ENCODE peak calls at places on chromosomes 3 and 15, in nine cellular contexts. K is ascending aorta, L is HFFc6, U is neural crest cell, W is AG09309, M is Peyer's patch, A is glutamatergic neuron, E is activated B cell treated with CpG ODN at 0.5 μM for 24 hours, F is GM13977. V is an unnamed sample.
A peak's percentile ranks its signal among the peaks of the same experiment; 100 is the strongest.

GRCh38 chr3:15682766-15683165 is 81.2 kb downstream of the BTD start:
- DNase-seq in L (peak; percentile 32), F (no peak), M (no peak), K (no peak), U (no peak), W (peak; percentile 23), A (no peak), E (no peak), V (no peak)

GRCh38 chr3:113035387-113035982 is 44.7 kb downstream of the GTPBP8 start:
- DNase-seq in E (no peak), W (no peak), A (no peak), M (no peak), U (peak; percentile 62), K (no peak), F (peak; percentile 67), L (peak; percentile 51), V (peak; percentile 50)

GRCh38 chr3:122902326-122902725 is 107.5 kb downstream of the SLC49A4 start:
- DNase-seq in M (no peak), E (no peak), W (no peak), U (no peak), L (no peak), F (no peak), K (no peak), A (no peak), V (no peak)

GRCh38 chr3:79002465-79003372 is 765.1 kb downstream of the ROBO1 start:
- DNase-seq in K (no peak), E (no peak), U (no peak), W (no peak), L (no peak), F (no peak), A (no peak), M (no peak), V (no peak)

GRCh38 chr15:43939070-43939469 is 112.3 kb downstream of the WDR76 start:
- DNase-seq in W (no peak), L (no peak), M (no peak), A (no peak), U (no peak), E (no peak), K (no peak), F (peak; percentile 27), V (peak; percentile 12)

GRCh38 chr15:57306305-57306943 is 69.9 kb upstream of the CGNL1 start:
- DNase-seq in F (peak; percentile 91), M (peak; percentile 91), W (no peak), E (peak; percentile 91), A (peak; percentile 98), K (peak; percentile 91), U (peak; percentile 93), L (peak; percentile 55), V (peak; percentile 13)

GRCh38 chr3:107994954-107995715 is 95.7 kb downstream of the CD47 start:
- DNase-seq in E (no peak), U (no peak), M (no peak), A (no peak), K (no peak), F (no peak), L (no peak), W (no peak), V (no peak)

GRCh38 chr3:166484470-166484869 is 647.2 kb upstream of the BCHE start:
- DNase-seq in L (no peak), M (no peak), U (no peak), F (no peak), K (no peak), A (no peak), E (no peak), W (no peak), V (no peak)

GRCh38 chr3:123297627-123297899 is 95.8 kb downstream of the SEC22A start:
- DNase-seq in E (no peak), A (no peak), L (no peak), M (no peak), U (no peak), K (no peak), F (no peak), W (no peak), V (no peak)

GRCh38 chr3:159619341-159619885 is 369.2 kb upstream of the IL12A start:
- DNase-seq in L (peak; percentile 78), K (no peak), E (no peak), M (no peak), W (no peak), A (no peak), F (no peak), U (no peak), V (no peak)

GRCh38 chr15:37981781-37982180 is 47.3 kb downstream of the TMCO5A start:
- DNase-seq in K (no peak), U (no peak), L (peak; percentile 55), W (peak; percentile 13), A (no peak), F (no peak), E (no peak), M (no peak), V (peak; percentile 39)

GRCh38 chr3:56157693-56158092 is 310.6 kb downstream of the ERC2 start:
- DNase-seq in F (no peak), K (peak; percentile 64), W (peak; percentile 29), L (peak; percentile 1), A (no peak), E (no peak), M (no peak), U (no peak), V (no peak)

GRCh38 chr3:146313411-146314111 is 62.7 kb upstream of the PLSCR4 start:
- DNase-seq in U (no peak), W (peak; percentile 67), E (no peak), L (peak; percentile 83), F (no peak), M (no peak), A (no peak), K (no peak), V (peak; percentile 37)

GRCh38 chr3:127551178-127551577 is 39.4 kb downstream of the TPRA1 start:
- DNase-seq in M (no peak), A (no peak), F (no peak), E (no peak), U (no peak), W (no peak), L (no peak), K (no peak), V (no peak)

GRCh38 chr3:119529883-119530282 is 29.5 kb downstream of the CD80 start:
- DNase-seq in E (no peak), W (peak; percentile 74), A (no peak), M (no peak), K (no peak), L (peak; percentile 65), F (no peak), U (no peak), V (no peak)
- TF ChIP-seq CTCF in E (no peak), W (no peak), A (no peak), M (no peak), K (no peak), L (no peak), F (no peak), U (no peak), V (no peak)

DNA sequence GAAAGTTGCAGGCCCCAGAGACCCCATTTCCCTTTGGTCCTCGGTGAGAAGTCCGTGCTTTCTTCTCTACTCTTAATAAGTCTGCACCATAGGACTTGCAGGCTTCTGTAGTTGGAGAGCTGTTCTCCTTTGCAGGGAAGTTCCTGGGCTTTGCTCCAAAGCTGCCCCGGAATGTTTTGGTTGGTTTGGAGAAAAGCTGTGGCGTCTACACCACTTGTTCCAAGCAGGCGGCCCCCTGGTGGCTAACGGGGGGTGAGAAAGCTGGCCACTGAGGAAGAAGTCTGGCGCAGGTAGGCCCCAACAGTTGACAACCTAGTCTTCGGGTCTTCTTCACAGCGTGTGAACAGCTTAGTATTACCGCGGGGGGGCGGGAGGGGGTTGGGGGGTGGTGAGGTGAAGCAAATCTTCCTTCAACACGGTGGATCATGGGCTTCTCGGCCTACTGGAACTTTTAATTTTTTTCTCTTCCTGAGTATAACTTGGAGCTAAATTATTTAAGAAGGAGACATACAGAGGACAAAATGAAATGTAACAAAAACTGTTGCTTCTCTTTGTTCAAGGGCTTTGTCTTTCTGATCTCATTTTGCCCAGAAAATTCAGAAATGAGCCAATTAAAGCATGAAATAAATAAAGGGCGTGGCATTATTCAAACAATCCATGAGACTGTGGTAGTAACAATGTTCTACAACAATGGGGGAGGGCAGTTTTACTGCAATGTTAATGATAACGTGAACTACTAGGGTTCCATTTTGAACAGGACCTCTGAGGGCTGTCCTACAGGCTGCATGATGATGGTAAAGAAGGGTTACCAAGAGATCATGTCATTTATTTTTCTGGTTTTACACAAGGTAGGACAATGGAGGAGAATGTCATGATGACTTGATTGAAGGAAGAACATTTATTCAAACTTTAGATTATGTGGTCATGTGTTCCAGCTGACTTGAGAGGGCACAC is 2.2 kb upstream of the THRB start:
- DNase-seq in F (peak; percentile 32), U (peak; percentile 47), L (peak; percentile 2), A (peak; percentile 76), M (peak; percentile 45), E (peak; percentile 20), W (peak; percentile 29), K (peak; percentile 94), V (peak; percentile 68)
- TF ChIP-seq CTCF in F (peak; percentile 22), U (peak; percentile 63), L (peak; percentile 44), A (peak; percentile 70), M (no peak), E (no peak), W (peak; percentile 66), K (peak; percentile 27), V (peak; percentile 83)

DNA sequence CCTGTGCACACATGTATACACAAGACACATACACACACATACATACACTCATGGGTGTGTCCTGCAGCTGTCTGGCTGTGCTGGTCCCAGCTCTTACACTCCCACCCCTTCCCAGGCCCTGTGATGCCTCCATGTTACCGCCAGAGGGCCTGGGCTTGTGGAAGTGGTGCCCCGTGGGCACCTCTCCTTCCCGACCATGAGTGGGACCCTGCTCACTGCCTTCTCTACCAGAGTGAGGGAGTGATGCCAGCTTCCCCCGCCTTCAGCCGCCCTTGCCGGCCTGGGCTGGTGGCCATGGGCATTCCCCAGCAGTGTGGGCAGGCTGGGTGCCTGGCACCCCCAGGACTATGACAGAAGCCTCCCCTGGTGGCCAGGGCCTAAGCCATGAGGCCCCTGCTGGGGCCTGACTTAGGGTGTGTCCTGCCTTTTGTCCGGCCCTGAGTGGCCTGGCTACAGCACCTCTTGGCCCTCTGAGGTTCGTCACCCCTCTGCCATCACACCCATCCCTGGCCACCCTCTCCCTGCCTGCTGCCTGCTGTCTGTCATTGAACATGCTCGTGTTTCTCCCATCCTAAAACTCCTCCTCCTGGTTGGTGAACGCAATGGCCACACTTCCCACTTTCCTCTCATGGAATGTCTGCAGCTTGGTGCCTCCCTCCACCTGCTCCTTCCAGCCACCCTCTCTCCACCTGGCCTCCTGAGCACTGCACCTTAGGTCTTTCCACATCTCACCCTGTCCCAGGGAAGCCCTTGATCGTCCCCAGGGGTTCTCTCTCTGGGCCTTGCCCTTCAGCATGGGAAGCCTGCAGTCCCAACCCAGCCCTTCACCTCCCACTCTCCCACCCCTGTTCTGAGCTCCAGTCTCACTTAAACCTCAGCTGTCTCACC is 14.6 kb downstream of the HDAC11 start:
- DNase-seq in A (peak; percentile 55), M (no peak), U (peak; percentile 34), L (peak; percentile 27), W (no peak), F (peak; percentile 30), E (no peak), K (no peak), V (no peak)
- TF ChIP-seq CTCF in A (peak; percentile 79), M (no peak), U (peak; percentile 65), L (peak; percentile 80), W (peak; percentile 71), F (peak; percentile 51), E (no peak), K (peak; percentile 28), V (peak; percentile 73)

DNA sequence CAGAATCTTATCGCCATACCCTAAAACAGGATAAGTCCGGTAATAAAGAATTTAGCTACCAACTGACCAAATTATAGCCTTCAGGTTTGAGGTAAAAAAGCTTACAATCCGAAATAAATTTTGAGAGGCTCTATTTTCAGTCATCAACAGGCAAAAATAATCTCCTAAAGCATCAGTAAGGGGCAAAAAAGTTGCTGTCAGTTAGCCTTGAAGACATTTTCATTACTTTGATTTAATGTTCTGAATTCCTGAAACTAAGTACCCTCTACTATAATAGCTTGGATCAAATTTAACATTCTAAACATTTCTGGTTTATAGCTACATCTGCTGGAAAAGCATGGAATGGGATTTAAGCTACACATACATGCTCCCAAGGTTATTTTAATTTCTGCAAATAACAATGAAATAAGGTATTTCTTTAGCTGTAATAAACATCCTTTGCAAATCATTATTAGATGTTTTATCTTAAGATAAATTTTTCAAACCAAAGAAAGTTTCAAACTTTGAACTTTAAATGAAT is 245.5 kb downstream of the ULK4 start:
- DNase-seq in A (no peak), E (no peak), W (no peak), U (no peak), F (no peak), K (no peak), M (no peak), L (no peak), V (no peak)
- TF ChIP-seq CTCF in A (no peak), E (no peak), W (peak; percentile 58), U (peak; percentile 49), F (no peak), K (no peak), M (no peak), L (peak; percentile 69), V (no peak)

V was measured in HCT116.